ENCODE peak calls at places on chromosomes 7 and 10, in four cellular contexts. D, S, J and A are unnamed samples.

GRCh38 chr10:132735923-132736391 is 50.0 kb downstream of the NKX6-2 start:
- DNase-seq in S (no peak), D (no peak), J (no peak), A (no peak)

GRCh38 chr7:72016574-72016973 is 395.6 kb downstream of the CALN1 start:
- DNase-seq in S (no peak), D (no peak), J (no peak), A (no peak)

GRCh38 chr7:31553636-31554035 is 39.7 kb downstream of the ITPRID1 start:
- DNase-seq in J (no peak), D (no peak), S (no peak), A (no peak)

GRCh38 chr7:134557391-134557790 is 8.5 kb downstream of the AKR1B15 start:
- DNase-seq in D (no peak), J (no peak), S (no peak), A (no peak)

GRCh38 chr10:46536171-46536570 is 20.3 kb downstream of the GPRIN2 start:
- DNase-seq in D (no peak), S (no peak), J (no peak), A (no peak)

GRCh38 chr7:44982535-44982923 is 3.7 kb upstream of the MYO1G start:
- DNase-seq in S (no peak), J (no peak), D (no peak), A (no peak)

GRCh38 chr10:2968401-2968800 is 98.9 kb upstream of the PFKP start:
- DNase-seq in J (no peak), S (no peak), D (no peak), A (no peak)

GRCh38 chr7:125599387-125599786 is 669.8 kb upstream of the POT1 start:
- DNase-seq in D (peak), J (peak), S (no peak), A (no peak)

GRCh38 chr7:98374285-98374680 is 26.6 kb downstream of the BAIAP2L1 start:
- DNase-seq in S (no peak), J (no peak), D (no peak), A (no peak)

GRCh38 chr10:18563003-18563726 is 88.2 kb downstream of the NSUN6 start:
- DNase-seq in J (no peak), D (no peak), S (no peak), A (no peak)

GRCh38 chr10:100826983-100827818 is 81.8 kb downstream of the PAX2 start:
- DNase-seq in D (peak), J (peak), S (peak), A (no peak)

GRCh38 chr7:1368682-1369571 is 90.3 kb downstream of the MICALL2 start:
- DNase-seq in D (no peak), J (peak), S (peak), A (peak)
- TF ChIP-seq EZH2 in D (no peak), J (peak), S (no peak), A (no peak)

GRCh38 chr7:99453105-99453504 is 12.9 kb downstream of the ATP5MF start:
- DNase-seq in S (no peak), D (no peak), J (no peak), A (no peak)
- TF ChIP-seq EZH2 in S (no peak), D (no peak), J (no peak), A (no peak)

DNA sequence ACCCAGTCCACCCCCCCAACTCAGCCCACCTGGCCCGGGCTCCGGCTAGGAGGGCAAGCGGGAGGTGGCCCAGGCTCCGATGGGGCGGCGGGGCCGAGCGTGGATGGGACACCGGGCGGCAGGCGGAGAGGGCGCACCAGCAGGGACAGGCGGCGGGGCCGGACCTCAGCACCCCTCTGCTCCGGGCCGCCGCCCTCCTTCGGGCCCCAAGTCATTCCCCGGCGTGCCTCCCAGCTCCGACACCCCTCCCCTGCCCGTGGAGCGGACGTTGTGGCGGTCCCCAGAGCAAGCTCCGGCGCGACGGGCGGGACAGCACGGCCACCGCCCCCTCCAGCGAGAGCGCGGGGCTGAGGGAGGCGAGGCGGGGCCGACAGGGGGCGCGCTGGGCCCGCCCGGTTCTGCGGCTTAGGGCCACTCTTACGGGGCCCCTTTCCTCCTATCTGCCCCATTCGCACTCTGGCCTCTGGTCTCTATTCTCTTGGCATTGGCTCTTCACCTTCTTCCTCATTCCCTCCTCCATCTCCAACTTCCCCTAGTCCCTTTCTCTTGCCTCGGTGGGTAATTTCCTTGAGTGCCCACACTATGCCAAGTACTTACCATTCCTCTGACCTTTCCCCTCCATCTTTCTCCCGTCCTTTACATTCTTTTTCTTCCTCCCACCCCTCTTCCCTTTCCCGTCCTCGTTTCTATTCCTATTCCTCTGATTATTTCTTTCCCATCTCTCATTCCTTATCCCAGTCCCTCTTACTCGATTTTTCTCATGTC is 710 bp upstream of the GBX1 start:
- DNase-seq in J (peak), S (no peak), D (no peak), A (peak)
- TF ChIP-seq EZH2 in J (no peak), S (no peak), D (no peak), A (no peak)

DNA sequence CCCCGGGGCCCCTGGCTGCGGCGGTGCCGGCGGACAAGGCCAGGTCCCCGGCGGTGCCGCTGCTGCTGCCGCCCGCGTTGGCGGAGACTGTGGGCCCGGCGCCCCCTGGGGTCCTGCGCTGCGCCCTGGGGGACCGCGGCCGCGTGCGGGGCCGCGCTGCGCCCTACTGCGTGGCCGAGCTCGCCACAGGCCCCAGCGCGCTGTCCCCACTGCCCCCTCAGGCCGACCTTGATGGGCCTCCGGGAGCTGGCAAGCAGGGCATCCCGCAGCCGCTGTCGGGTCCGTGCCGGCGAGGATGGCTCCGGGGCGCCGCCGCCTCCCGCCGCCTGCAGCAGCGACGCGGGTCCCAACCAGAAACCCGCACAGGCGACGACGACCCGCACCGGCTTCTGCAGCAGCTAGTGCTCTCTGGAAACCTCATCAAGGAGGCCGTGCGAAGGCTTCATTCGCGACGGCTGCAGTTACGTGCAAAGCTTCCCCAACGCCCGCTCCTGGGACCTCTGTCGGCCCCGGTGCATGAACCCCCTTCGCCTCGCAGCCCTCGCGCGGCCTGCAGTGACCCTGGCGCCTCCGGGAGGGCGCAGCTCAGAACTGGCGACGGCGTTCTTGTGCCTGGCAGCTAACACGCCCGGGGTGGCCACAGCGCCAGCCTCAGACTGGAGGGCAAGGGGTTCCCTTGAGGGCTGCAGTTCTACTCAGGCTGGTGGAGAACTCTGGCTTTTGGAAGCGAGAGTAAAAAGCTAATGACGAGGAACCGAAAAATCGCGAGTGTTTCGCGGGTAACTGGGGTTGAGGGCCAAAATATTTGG is 804 bp downstream of the FRAT1 start:
- DNase-seq in D (peak), S (no peak), J (peak), A (peak)
- TF ChIP-seq EZH2 in D (no peak), S (no peak), J (peak), A (no peak)

GRCh38 chr7:27153526-27153925 is 1.1 kb upstream of the HOXA3 start:
- DNase-seq in D (no peak), S (no peak), J (no peak), A (no peak)

GRCh38 chr7:27151341-27151944 is 940 bp downstream of the HOXA3 start:
- DNase-seq in J (no peak), S (no peak), D (peak), A (no peak)

GRCh38 chr7:27152816-27153486 is 568 bp upstream of the HOXA3 start:
- DNase-seq in S (no peak), J (no peak), D (no peak), A (no peak)

GRCh38 chr7:27150568-27151340 is 1.6 kb downstream of the HOXA3 start:
- DNase-seq in J (peak), D (peak), S (no peak), A (peak)

GRCh38 chr7:27151945-27152815 is at the start of gene HOXA3:
- DNase-seq in D (peak), J (no peak), S (no peak), A (no peak)
- TF ChIP-seq EZH2 in D (no peak), J (peak), S (no peak), A (peak)

GRCh38 chr7:101300465-101301376 is 20.9 kb downstream of the IFT22 start:
- DNase-seq in S (no peak), J (no peak), D (no peak), A (no peak)
- TF ChIP-seq EZH2 in S (no peak), J (no peak), D (peak), A (no peak)

DNA sequence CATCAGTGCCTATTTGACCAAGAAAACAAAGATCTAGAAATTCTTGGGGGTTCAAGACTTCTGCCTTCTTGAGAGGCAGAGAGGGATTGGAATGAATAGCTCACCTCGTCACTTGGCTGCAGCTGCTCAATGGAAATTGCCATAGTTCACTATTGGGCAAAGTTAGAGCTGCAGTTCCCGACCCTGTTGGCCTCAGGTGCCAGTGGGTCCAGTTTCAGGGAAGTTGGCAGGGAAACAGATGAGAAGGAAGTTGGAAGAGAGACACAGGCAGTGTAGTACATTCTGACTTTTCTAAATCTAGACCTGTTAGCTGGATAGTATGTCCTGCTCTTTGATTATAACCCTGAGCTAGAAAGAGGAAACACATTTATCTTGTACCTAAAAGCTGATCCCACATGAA is 19.1 kb downstream of the A1CF start:
- DNase-seq in S (no peak), J (no peak), D (no peak), A (no peak)
- TF ChIP-seq EZH2 in S (no peak), J (no peak), D (no peak), A (no peak)

DNA sequence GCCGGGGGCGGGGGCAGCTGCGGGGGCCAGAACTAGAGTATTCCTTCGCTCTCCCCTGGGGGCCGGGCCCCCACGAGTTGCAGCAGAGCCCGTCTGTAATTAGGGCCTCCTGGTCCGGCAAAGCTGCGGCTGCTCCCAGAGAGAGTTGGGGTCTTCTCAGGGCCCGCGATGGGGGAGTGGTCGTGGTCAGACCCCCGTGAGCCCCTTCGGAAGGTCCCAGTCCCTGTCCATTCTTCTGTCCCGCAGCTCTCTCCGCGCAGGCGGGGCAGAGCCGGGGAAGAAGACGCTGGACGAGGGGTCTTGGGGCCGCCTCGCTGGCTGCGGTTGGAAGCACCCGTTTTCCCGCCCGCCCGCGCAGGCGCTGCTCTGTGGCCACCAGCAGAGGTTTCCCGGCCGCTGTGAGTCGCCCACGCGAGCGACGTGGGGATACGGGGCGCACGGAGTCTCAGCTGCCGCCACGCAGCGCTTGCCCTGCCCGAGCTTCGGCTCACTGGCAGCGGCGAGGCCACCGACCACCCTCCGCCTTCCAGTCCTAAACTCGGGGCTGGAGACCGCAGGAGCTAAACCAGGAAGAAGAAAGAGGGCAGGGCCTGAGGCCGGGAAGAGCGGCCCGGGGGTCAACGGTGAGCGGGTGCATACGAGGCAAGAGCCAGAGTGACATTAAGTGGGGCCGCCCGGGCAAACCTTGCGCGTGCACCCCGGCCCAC is 7.3 kb upstream of the EMX2 start:
- DNase-seq in S (no peak), D (no peak), J (peak), A (no peak)
- TF ChIP-seq EZH2 in S (no peak), D (no peak), J (peak), A (peak)

DNA sequence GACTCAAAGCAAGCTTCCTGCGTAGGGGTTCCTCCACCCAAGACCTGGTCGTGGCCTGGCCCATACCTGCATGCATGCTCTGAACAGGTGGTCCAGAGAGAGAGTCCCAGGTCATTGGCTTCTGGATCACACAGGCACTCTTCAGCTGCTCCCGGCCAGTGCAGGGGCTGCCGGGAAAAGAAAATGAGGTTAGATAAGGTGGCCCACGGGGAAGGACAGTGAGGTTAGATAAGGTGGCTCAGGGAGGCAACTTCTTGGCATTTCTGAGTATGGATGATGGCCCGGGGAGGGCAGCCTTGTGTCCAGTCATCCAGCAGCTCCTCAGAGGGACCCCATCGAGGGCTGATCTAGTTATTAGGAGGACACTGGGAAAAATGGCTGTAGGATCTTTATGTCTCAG is 87.4 kb downstream of the FRMPD2 start:
- DNase-seq in S (no peak), J (no peak), D (no peak), A (no peak)
- TF ChIP-seq EZH2 in S (no peak), J (no peak), D (no peak), A (no peak)